ENCODE peak calls at places on chromosomes 4 and X, in eight cellular contexts. F, V, K, P, X, G, E and D are unnamed samples.

GRCh38 chr4:110130578-110131358 is 67.6 kb downstream of the ELOVL6 start:
- DNase-seq in F (no peak), K (no peak), X (no peak), P (no peak), G (no peak), E (no peak), V (no peak), D (no peak)

GRCh38 chr4:20084488-20084887 is 167.2 kb upstream of the SLIT2 start:
- DNase-seq in K (no peak), E (no peak), X (no peak), P (no peak), V (no peak), F (no peak), G (no peak), D (no peak)

GRCh38 chr4:174340714-174341113 is 57.0 kb downstream of the CEP44 start:
- DNase-seq in F (no peak), X (no peak), K (no peak), G (no peak), P (no peak), V (peak; percentile 40), E (no peak), D (no peak)

GRCh38 chr4:73593631-73594241 is 26.5 kb downstream of the RASSF6 start:
- DNase-seq in X (no peak), G (peak; percentile 39), E (no peak), V (peak; percentile 44), F (peak; percentile 49), P (no peak), K (peak; percentile 35), D (no peak)

GRCh38 chr4:65968873-65969272 is 298.6 kb upstream of the EPHA5 start:
- DNase-seq in V (peak; percentile 10), F (no peak), K (no peak), P (no peak), G (peak; percentile 10), X (no peak), E (no peak), D (no peak)

GRCh38 chrX:132171478-132171877 is 43.7 kb upstream of the FRMD7 start:
- DNase-seq in X (no peak), V (peak; percentile 11), G (peak; percentile 33), K (peak; percentile 3), P (no peak), E (no peak), F (peak; percentile 0), D (no peak)

GRCh38 chrX:150771116-150771515 is 77.9 kb downstream of the MTMR1 start:
- DNase-seq in V (no peak), K (no peak), E (no peak), P (no peak), X (no peak), G (no peak), F (no peak), D (no peak)

GRCh38 chr4:89173336-89174090 is 62.2 kb downstream of the TIGD2 start:
- DNase-seq in K (no peak), P (no peak), F (no peak), V (no peak), E (no peak), G (no peak), X (no peak), D (no peak)

GRCh38 chr4:182062936-182063335 is 180.3 kb upstream of the TENM3 start:
- DNase-seq in X (no peak), E (no peak), K (no peak), V (no peak), F (peak; percentile 91), P (no peak), G (no peak), D (no peak)

GRCh38 chr4:33780952-33781655 is 2463.2 kb downstream of the ARAP2 start:
- DNase-seq in E (no peak), V (peak; percentile 32), K (no peak), F (peak; percentile 49), P (no peak), X (no peak), G (no peak), D (no peak)

GRCh38 chrX:72735561-72735960 is 21.5 kb upstream of the PHKA1 start:
- DNase-seq in G (no peak), P (no peak), F (peak; percentile 6), K (no peak), V (no peak), X (no peak), E (no peak), D (no peak)

GRCh38 chrX:120604359-120604782 is 470 bp downstream of the MCTS1 start:
- DNase-seq in E (no peak), X (no peak), V (peak; percentile 38), K (peak; percentile 53), P (peak; percentile 55), G (peak; percentile 5), F (peak; percentile 33), D (no peak)

GRCh38 chr4:54495641-54496040 is 162.1 kb upstream of the KIT start:
- DNase-seq in V (no peak), E (no peak), G (no peak), K (no peak), X (no peak), F (no peak), P (no peak), D (no peak)

GRCh38 chr4:65646136-65646535 is 24.2 kb downstream of the EPHA5 start:
- DNase-seq in X (no peak), P (no peak), V (no peak), E (no peak), F (no peak), G (no peak), K (no peak), D (no peak)

GRCh38 chrX:22486326-22486725 is 213.6 kb downstream of the CBLL2 start:
- DNase-seq in P (no peak), G (no peak), V (no peak), E (no peak), X (no peak), F (no peak), K (no peak), D (no peak)

GRCh38 chr4:164847016-164847415 is 30.0 kb upstream of the APELA start:
- DNase-seq in P (no peak), F (no peak), V (no peak), G (no peak), K (no peak), E (no peak), X (no peak), D (no peak)

GRCh38 chr4:84678976-84679744 is 96.2 kb downstream of the CDS1 start:
- DNase-seq in G (no peak), P (no peak), X (no peak), V (no peak), K (no peak), F (no peak), E (no peak), D (no peak)

GRCh38 chr4:119932277-119932676 is 134.4 kb downstream of the MAD2L1 start:
- DNase-seq in F (no peak), K (no peak), P (no peak), V (no peak), G (no peak), X (no peak), E (no peak), D (no peak)

GRCh38 chr4:87382931-87383330 is 8.1 kb downstream of the HSD17B11 start:
- DNase-seq in E (no peak), V (no peak), X (no peak), P (no peak), F (no peak), G (no peak), K (no peak), D (no peak)

GRCh38 chr4:89829470-89830138 is 7.4 kb downstream of the SNCA start:
- DNase-seq in V (no peak), E (peak; percentile 27), X (no peak), P (no peak), G (peak; percentile 20), K (no peak), F (no peak), D (no peak)

GRCh38 chr4:103292373-103292772 is 94.2 kb upstream of the CENPE start:
- DNase-seq in X (no peak), E (no peak), K (no peak), F (no peak), V (no peak), P (no peak), G (no peak), D (no peak)

GRCh38 chr4:153637201-153637600 is 46.9 kb upstream of the TLR2 start:
- DNase-seq in E (no peak), K (no peak), X (no peak), G (no peak), P (no peak), F (no peak), V (no peak), D (no peak)

GRCh38 chr4:153639556-153640475 is 44.3 kb upstream of the TLR2 start:
- DNase-seq in K (no peak), V (no peak), P (no peak), G (peak; percentile 43), E (no peak), F (no peak), X (no peak), D (no peak)

GRCh38 chr4:153638999-153639398 is 45.1 kb upstream of the TLR2 start:
- DNase-seq in X (no peak), V (no peak), G (no peak), F (no peak), E (no peak), K (no peak), P (no peak), D (no peak)

GRCh38 chr4:153638011-153638410 is 46.1 kb upstream of the TLR2 start:
- DNase-seq in G (no peak), V (no peak), X (no peak), E (no peak), P (no peak), K (no peak), F (no peak), D (no peak)

GRCh38 chr4:153634737-153635353 is 49.2 kb upstream of the TLR2 start:
- DNase-seq in F (peak; percentile 8), P (peak; percentile 56), V (peak; percentile 12), X (no peak), E (no peak), K (peak; percentile 23), G (peak; percentile 9), D (no peak)
- TF ChIP-seq USF2 in F (no peak), P (no peak), V (no peak), X (no peak), E (no peak), K (no peak), G (no peak), D (no peak)

DNA sequence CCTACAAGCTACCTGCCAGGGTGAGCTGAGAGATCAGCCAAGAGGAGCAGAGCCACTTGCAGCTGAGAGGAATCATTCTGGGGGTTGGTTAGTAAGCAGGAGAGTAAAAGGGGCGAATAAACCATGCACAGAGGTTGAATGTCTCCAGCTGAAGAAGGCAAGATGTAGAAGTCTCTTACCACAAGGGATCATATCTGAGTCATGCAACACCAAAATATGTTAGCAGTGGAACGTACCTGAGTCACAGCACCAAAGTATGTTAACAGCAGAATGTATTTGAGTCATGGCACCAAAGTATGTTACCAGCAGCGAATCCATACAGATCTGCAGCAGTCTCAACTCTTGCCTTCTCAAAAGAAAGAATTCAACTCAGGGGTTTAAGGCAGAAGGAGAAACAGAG is 29.9 kb downstream of the C4orf51 start:
- DNase-seq in F (peak; percentile 98), E (no peak), X (no peak), K (no peak), G (no peak), P (no peak), V (no peak), D (no peak)
- TF ChIP-seq USF2 in F (no peak), E (no peak), X (no peak), K (no peak), G (no peak), P (no peak), V (no peak), D (no peak)

GRCh38 chrX:48703642-48704481 is 7.3 kb downstream of the SUV39H1 start:
- DNase-seq in E (no peak), K (no peak), V (peak; percentile 22), F (peak; percentile 23), P (no peak), X (no peak), G (no peak), D (no peak)
- TF ChIP-seq USF2 in E (no peak), K (no peak), V (no peak), F (no peak), P (no peak), X (no peak), G (no peak), D (no peak)

GRCh38 chr4:184237612-184238011 is 19.9 kb upstream of the ENPP6 start:
- DNase-seq in E (no peak), F (no peak), X (no peak), P (no peak), V (no peak), G (no peak), K (peak; percentile 22), D (no peak)
- TF ChIP-seq USF2 in E (no peak), F (no peak), X (no peak), P (no peak), V (no peak), G (no peak), K (no peak), D (no peak)